ENCODE peak calls at places on chromosomes 5 and 9, in ten cellular contexts. F, E, I, C, Y, O, Z, A, W and V are unnamed samples. For H3K4me1, the result is how much of the 10 kb centered on the place peaks cover.

GRCh38 chr5:141747646-141748229 is 65.7 kb upstream of the ARAP3 start:
- DNase-seq in I (no peak), C (no peak), O (no peak), Y (no peak), E (no peak), W (peak), F (no peak), A (no peak), Z (no peak), V (no peak)

GRCh38 chr5:1732238-1732880 is 67.3 kb downstream of the MRPL36 start:
- DNase-seq in A (no peak), C (no peak), I (no peak), F (no peak), O (peak), W (no peak), Y (no peak), Z (no peak), E (peak), V (peak)

GRCh38 chr9:116499986-116500871 is 186.9 kb upstream of the TRIM32 start:
- DNase-seq in C (no peak), W (no peak), F (no peak), A (peak), O (no peak), Z (no peak), Y (peak), E (no peak), I (no peak), V (no peak)

GRCh38 chr5:175884214-175884613 is 12.8 kb downstream of the CPLX2 start:
- DNase-seq in Y (no peak), F (no peak), Z (no peak), I (no peak), E (no peak), C (no peak), A (no peak), W (no peak), O (no peak), V (no peak)

GRCh38 chr5:176535101-176535654 is 2.0 kb downstream of the RNF44 start:
- DNase-seq in C (no peak), Y (no peak), Z (no peak), I (peak), W (peak), E (peak), F (no peak), O (peak), A (peak), V (no peak)

GRCh38 chr5:171444582-171444981 is 25.1 kb downstream of the FGF18 start:
- DNase-seq in W (no peak), I (no peak), F (no peak), Y (no peak), Z (no peak), O (no peak), C (no peak), E (no peak), A (peak), V (no peak)

GRCh38 chr5:125277494-125278154 is 531.2 kb upstream of the ZNF608 start:
- DNase-seq in W (no peak), F (no peak), E (no peak), Z (no peak), C (no peak), A (peak), I (no peak), Y (peak), O (no peak), V (no peak)

GRCh38 chr9:127122176-127123151 is at the start of gene ANGPTL2:
- DNase-seq in C (peak), O (peak), F (peak), Y (no peak), I (peak), E (peak), A (peak), W (peak), Z (peak), V (peak)

GRCh38 chr9:35488019-35488418 is 1.9 kb upstream of the RUSC2 start:
- DNase-seq in Z (no peak), W (no peak), F (no peak), A (no peak), C (no peak), O (no peak), Y (no peak), E (no peak), I (no peak), V (no peak)

GRCh38 chr5:84088996-84089395 is 295.7 kb downstream of the EDIL3 start:
- DNase-seq in I (no peak), A (peak), E (no peak), Z (no peak), C (no peak), O (no peak), Y (no peak), F (peak), W (no peak), V (no peak)

GRCh38 chr5:176424181-176424580 is 7.8 kb upstream of the CLTB start:
- DNase-seq in O (no peak), F (no peak), I (no peak), E (no peak), Y (no peak), C (no peak), W (no peak), Z (no peak), A (no peak), V (no peak)

GRCh38 chr5:173012882-173013281 is 29.3 kb downstream of the ATP6V0E1 start:
- DNase-seq in W (no peak), I (peak), F (no peak), Z (peak), Y (no peak), O (no peak), C (no peak), E (peak), A (no peak), V (no peak)
- H3K4me1 ChIP-seq in W (under half), I (under half), F (under half), Z (under half), Y (under half), O (under half), C (under half), E (half or more), A (under half), V (under half)

GRCh38 chr5:86986837-86987236 is 280.8 kb upstream of the RASA1 start:
- DNase-seq in Y (no peak), F (no peak), C (no peak), I (no peak), A (no peak), O (no peak), E (no peak), Z (no peak), W (no peak), V (no peak)
- TF ChIP-seq CTCF in Y (peak), F (no peak), C (no peak), I (no peak), A (peak), O (no peak), E (no peak), Z (no peak), W (no peak), V (no peak)

DNA sequence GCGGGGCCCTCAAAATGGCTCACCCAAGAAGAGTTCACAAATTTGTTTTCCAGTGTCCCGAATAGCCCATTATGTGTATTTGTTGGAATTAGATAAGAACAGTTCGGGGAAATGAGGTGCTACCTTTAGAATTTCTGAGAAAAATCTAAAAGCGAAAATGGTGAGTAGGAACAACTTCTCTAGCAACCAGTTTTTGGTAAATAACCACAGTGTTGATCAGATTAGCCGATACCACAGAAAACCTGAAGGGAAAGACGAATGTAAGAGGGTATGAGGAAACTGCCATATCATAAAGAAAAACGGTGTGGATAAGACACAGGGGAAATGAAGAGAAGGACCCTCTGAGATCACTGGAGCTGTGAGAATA is 31.0 kb downstream of the ADAM19 start:
- DNase-seq in W (no peak), Y (no peak), E (no peak), C (no peak), A (no peak), I (no peak), F (no peak), O (no peak), Z (no peak), V (no peak)
- H3K4me1 ChIP-seq in W (under half), Y (under half), E (half or more), C (under half), A (under half), I (under half), F (under half), O (under half), Z (under half), V (half or more)

DNA sequence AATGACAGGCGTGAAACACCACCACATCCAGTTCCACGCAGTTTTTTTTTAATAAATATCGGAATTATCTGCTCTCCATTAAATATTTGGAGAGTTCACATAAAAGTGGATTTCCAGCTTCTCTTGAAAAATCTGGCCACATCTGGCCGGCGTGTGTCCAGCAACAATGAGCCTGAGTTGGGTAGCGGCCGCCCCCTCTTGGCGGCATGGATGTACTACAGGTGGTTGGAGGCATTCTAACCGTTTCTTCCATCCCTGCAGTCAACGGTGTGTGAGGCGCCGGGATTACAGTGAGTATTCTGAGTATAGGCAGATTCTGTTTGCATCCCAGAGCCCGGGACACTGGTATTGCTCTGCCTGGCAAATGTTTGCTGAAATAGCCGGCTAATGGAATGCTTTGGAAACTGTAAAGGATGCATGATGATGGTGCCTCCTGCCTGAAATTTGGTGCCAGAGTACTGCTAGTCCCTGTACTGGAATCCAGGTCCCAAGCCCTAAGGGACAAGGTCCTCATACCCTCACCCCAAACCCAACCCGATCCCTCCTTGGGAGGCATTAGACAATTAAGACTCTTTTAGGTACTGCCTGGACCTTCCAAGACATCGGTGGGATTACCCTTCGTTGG is 13.6 kb upstream of the GM2A start:
- DNase-seq in Y (peak), A (peak), E (peak), F (peak), I (peak), Z (peak), C (peak), W (peak), O (no peak), V (no peak)
- TF ChIP-seq CTCF in Y (peak), A (peak), E (peak), F (peak), I (peak), Z (peak), C (peak), W (peak), O (peak), V (peak)

GRCh38 chr9:92973700-92974099 is 26.4 kb downstream of the FGD3 start:
- DNase-seq in A (no peak), E (no peak), Z (no peak), W (no peak), C (no peak), O (no peak), F (no peak), Y (no peak), I (no peak), V (no peak)
- H3K4me1 ChIP-seq in A (under half), E (under half), Z (under half), W (under half), C (under half), O (under half), F (under half), Y (under half), I (under half), V (under half)

GRCh38 chr5:34703767-34704324 is 47.7 kb downstream of the RAI14 start:
- DNase-seq in W (no peak), O (no peak), Y (no peak), F (peak), Z (no peak), A (no peak), I (no peak), E (no peak), C (no peak), V (no peak)
- TF ChIP-seq CTCF in W (no peak), O (no peak), Y (no peak), F (no peak), Z (no peak), A (no peak), I (no peak), E (no peak), C (no peak), V (no peak)